ENCODE peak calls at places on chromosome 9, in five cellular contexts. R is mucosa of descending colon, M is frontal cortex, J is neural crest cell, G is EL. U is an unnamed sample.

GRCh38 chr9:71680189-71680983 is 87.9 kb downstream of the CEMIP2 start:
- DNase-seq in R (no peak), M (no peak), J (no peak), G (peak; percentile 91), U (peak; percentile 35)

GRCh38 chr9:71642043-71642442 is 126.3 kb downstream of the CEMIP2 start:
- DNase-seq in R (no peak), M (no peak), J (no peak), G (no peak), U (no peak)

GRCh38 chr9:21778300-21778699 is 24.1 kb upstream of the MTAP start:
- DNase-seq in R (no peak), M (no peak), J (no peak), G (peak; percentile 66), U (no peak)

GRCh38 chr9:26723486-26723885 is 169.1 kb downstream of the CAAP1 start:
- DNase-seq in R (peak; percentile 45), M (no peak), J (peak; percentile 49), G (peak; percentile 50), U (no peak)

GRCh38 chr9:130498298-130498917 is 53.6 kb downstream of the ASS1 start:
- DNase-seq in R (no peak), M (no peak), J (no peak), G (no peak), U (peak; percentile 62)

GRCh38 chr9:137673871-137674270 is 55.1 kb downstream of the EHMT1 start:
- DNase-seq in R (no peak), M (no peak), J (no peak), G (no peak), U (no peak)

GRCh38 chr9:132042324-132042723 is 37.3 kb downstream of the MED27 start:
- DNase-seq in R (no peak), M (no peak), J (no peak), G (peak; percentile 98), U (peak; percentile 97)

GRCh38 chr9:3920586-3921582 is 379.0 kb downstream of the GLIS3 start:
- DNase-seq in R (no peak), M (no peak), J (no peak), G (no peak), U (no peak)

GRCh38 chr9:3931058-3931457 is 368.8 kb downstream of the GLIS3 start:
- DNase-seq in R (no peak), M (no peak), J (no peak), G (no peak), U (no peak)

GRCh38 chr9:24602687-24603352 is 57.1 kb upstream of the IZUMO3 start:
- DNase-seq in R (no peak), M (no peak), J (no peak), G (no peak), U (no peak)

GRCh38 chr9:95147452-95147851 is 170.1 kb downstream of the FANCC start:
- DNase-seq in R (no peak), M (no peak), J (no peak), G (no peak), U (peak; percentile 49)

GRCh38 chr9:104412238-104412637 is 91.8 kb upstream of the OR13F1 start:
- DNase-seq in R (no peak), M (no peak), J (no peak), G (no peak), U (no peak)

GRCh38 chr9:82553654-82554366 is 509.1 kb downstream of the RASEF start:
- DNase-seq in R (no peak), M (no peak), J (no peak), G (peak; percentile 35), U (peak; percentile 11)

GRCh38 chr9:127917603-127918002 is 762 bp upstream of the ST6GALNAC4 start:
- DNase-seq in R (peak; percentile 63), M (no peak), J (no peak), G (no peak), U (no peak)

GRCh38 chr9:133257398-133258053 is 17.5 kb downstream of the ABO start:
- DNase-seq in R (no peak), M (no peak), J (no peak), G (no peak), U (no peak)

GRCh38 chr9:114348906-114349482 is 19.3 kb downstream of the ORM2 start:
- DNase-seq in R (peak; percentile 83), M (no peak), J (peak; percentile 30), G (peak; percentile 100), U (peak; percentile 95)

U was measured in foreskin fibroblast.